ENCODE peak calls at places on chromosomes 1 and 21, in six cellular contexts. One of them, this sample, is unnamed.

GRCh38 chr1:228045405-228045804 is 37.1 kb upstream of the ARF1 start:
- DNase-seq in fibroblast of mammary gland: no peak
- DNase-seq in esophagus muscularis mucosa: no peak
- DNase-seq in body of pancreas: no peak
- DNase-seq in foreskin fibroblast: no peak
- DNase-seq in CD8-positive, alpha-beta T cell: no peak
- DNase-seq in this sample: no peak

GRCh38 chr1:94866178-94866822 is 46.1 kb downstream of the SLC44A3 start:
- DNase-seq in fibroblast of mammary gland: peak
- DNase-seq in esophagus muscularis mucosa: no peak
- DNase-seq in body of pancreas: no peak
- DNase-seq in foreskin fibroblast: no peak
- DNase-seq in CD8-positive, alpha-beta T cell: no peak
- DNase-seq in this sample: peak

GRCh38 chr1:215636258-215636965 is 69.3 kb downstream of the KCTD3 start:
- DNase-seq in fibroblast of mammary gland: peak
- DNase-seq in esophagus muscularis mucosa: no peak
- DNase-seq in body of pancreas: peak
- DNase-seq in foreskin fibroblast: peak
- DNase-seq in CD8-positive, alpha-beta T cell: no peak
- DNase-seq in this sample: no peak

GRCh38 chr1:221335161-221336101 is 406.5 kb downstream of the DUSP10 start:
- DNase-seq in fibroblast of mammary gland: peak
- DNase-seq in esophagus muscularis mucosa: no peak
- DNase-seq in body of pancreas: peak
- DNase-seq in foreskin fibroblast: peak
- DNase-seq in CD8-positive, alpha-beta T cell: no peak
- DNase-seq in this sample: peak

GRCh38 chr1:151991663-151992344 is 1.9 kb downstream of the S100A10 start:
- DNase-seq in fibroblast of mammary gland: no peak
- DNase-seq in esophagus muscularis mucosa: no peak
- DNase-seq in body of pancreas: no peak
- DNase-seq in foreskin fibroblast: no peak
- DNase-seq in CD8-positive, alpha-beta T cell: no peak
- DNase-seq in this sample: no peak

GRCh38 chr1:206080421-206080820 is 27.4 kb downstream of the RHEX start:
- DNase-seq in fibroblast of mammary gland: no peak
- DNase-seq in esophagus muscularis mucosa: no peak
- DNase-seq in body of pancreas: no peak
- DNase-seq in foreskin fibroblast: no peak
- DNase-seq in CD8-positive, alpha-beta T cell: no peak
- DNase-seq in this sample: no peak

GRCh38 chr1:2826736-2827292 is 25.3 kb upstream of the TTC34 start:
- DNase-seq in fibroblast of mammary gland: no peak
- DNase-seq in esophagus muscularis mucosa: no peak
- DNase-seq in body of pancreas: no peak
- DNase-seq in foreskin fibroblast: no peak
- DNase-seq in CD8-positive, alpha-beta T cell: no peak
- DNase-seq in this sample: no peak

GRCh38 chr1:154418062-154418897 is 13.1 kb downstream of the IL6R start:
- DNase-seq in fibroblast of mammary gland: peak
- DNase-seq in esophagus muscularis mucosa: no peak
- DNase-seq in body of pancreas: peak
- DNase-seq in foreskin fibroblast: no peak
- DNase-seq in CD8-positive, alpha-beta T cell: peak
- DNase-seq in this sample: no peak

GRCh38 chr1:16618719-16619118 is 5.4 kb upstream of the NBPF1 start:
- DNase-seq in fibroblast of mammary gland: no peak
- DNase-seq in esophagus muscularis mucosa: no peak
- DNase-seq in body of pancreas: peak
- DNase-seq in foreskin fibroblast: no peak
- DNase-seq in CD8-positive, alpha-beta T cell: peak
- DNase-seq in this sample: no peak

GRCh38 chr1:203491664-203492485 is 2.1 kb upstream of the OPTC start:
- DNase-seq in fibroblast of mammary gland: no peak
- DNase-seq in esophagus muscularis mucosa: no peak
- DNase-seq in body of pancreas: no peak
- DNase-seq in foreskin fibroblast: no peak
- DNase-seq in CD8-positive, alpha-beta T cell: no peak
- DNase-seq in this sample: no peak

GRCh38 chr1:30316056-30316455 is 407.3 kb downstream of the MATN1 start:
- DNase-seq in fibroblast of mammary gland: no peak
- DNase-seq in esophagus muscularis mucosa: peak
- DNase-seq in body of pancreas: no peak
- DNase-seq in foreskin fibroblast: no peak
- DNase-seq in CD8-positive, alpha-beta T cell: no peak
- DNase-seq in this sample: no peak

GRCh38 chr1:204123376-204123775 is 28.5 kb downstream of the ETNK2 start:
- DNase-seq in fibroblast of mammary gland: peak
- DNase-seq in esophagus muscularis mucosa: no peak
- DNase-seq in body of pancreas: no peak
- DNase-seq in foreskin fibroblast: no peak
- DNase-seq in CD8-positive, alpha-beta T cell: no peak
- DNase-seq in this sample: no peak

GRCh38 chr1:43207229-43207853 is 35.2 kb downstream of the CFAP57 start:
- DNase-seq in fibroblast of mammary gland: no peak
- DNase-seq in esophagus muscularis mucosa: no peak
- DNase-seq in body of pancreas: no peak
- DNase-seq in foreskin fibroblast: no peak
- DNase-seq in CD8-positive, alpha-beta T cell: no peak
- DNase-seq in this sample: no peak

GRCh38 chr1:223133301-223133823 is 9.7 kb downstream of the TLR5 start:
- DNase-seq in fibroblast of mammary gland: no peak
- DNase-seq in esophagus muscularis mucosa: no peak
- DNase-seq in body of pancreas: no peak
- DNase-seq in foreskin fibroblast: no peak
- DNase-seq in CD8-positive, alpha-beta T cell: no peak
- DNase-seq in this sample: no peak

GRCh38 chr1:201429771-201430501 is 8.4 kb upstream of the TNNI1 start:
- DNase-seq in fibroblast of mammary gland: no peak
- DNase-seq in esophagus muscularis mucosa: no peak
- DNase-seq in body of pancreas: no peak
- DNase-seq in foreskin fibroblast: no peak
- DNase-seq in CD8-positive, alpha-beta T cell: no peak
- DNase-seq in this sample: no peak

GRCh38 chr1:67834246-67834877 is 1.1 kb upstream of the GNG12 start:
- DNase-seq in fibroblast of mammary gland: no peak
- DNase-seq in esophagus muscularis mucosa: no peak
- DNase-seq in body of pancreas: no peak
- DNase-seq in foreskin fibroblast: no peak
- DNase-seq in CD8-positive, alpha-beta T cell: no peak
- DNase-seq in this sample: no peak

GRCh38 chr1:37602750-37603694 is 7.3 kb upstream of the GNL2 start:
- DNase-seq in fibroblast of mammary gland: peak
- DNase-seq in esophagus muscularis mucosa: no peak
- DNase-seq in body of pancreas: peak
- DNase-seq in foreskin fibroblast: no peak
- DNase-seq in CD8-positive, alpha-beta T cell: peak
- DNase-seq in this sample: no peak

GRCh38 chr1:67166196-67166595 is at the start of gene IL23R:
- DNase-seq in fibroblast of mammary gland: no peak
- DNase-seq in esophagus muscularis mucosa: no peak
- DNase-seq in body of pancreas: no peak
- DNase-seq in foreskin fibroblast: no peak
- DNase-seq in CD8-positive, alpha-beta T cell: no peak
- DNase-seq in this sample: no peak

GRCh38 chr1:59242345-59242744 is 54.5 kb upstream of the FGGY start:
- DNase-seq in fibroblast of mammary gland: no peak
- DNase-seq in esophagus muscularis mucosa: no peak
- DNase-seq in body of pancreas: no peak
- DNase-seq in foreskin fibroblast: no peak
- DNase-seq in CD8-positive, alpha-beta T cell: no peak
- DNase-seq in this sample: no peak

GRCh38 chr21:29335720-29336119 is 37.0 kb downstream of the BACH1 start:
- DNase-seq in fibroblast of mammary gland: peak
- DNase-seq in esophagus muscularis mucosa: no peak
- DNase-seq in body of pancreas: no peak
- DNase-seq in foreskin fibroblast: no peak
- DNase-seq in CD8-positive, alpha-beta T cell: no peak
- DNase-seq in this sample: no peak

GRCh38 chr1:7967651-7968050 is 6.1 kb downstream of the PARK7 start:
- DNase-seq in fibroblast of mammary gland: no peak
- DNase-seq in esophagus muscularis mucosa: no peak
- DNase-seq in body of pancreas: no peak
- DNase-seq in foreskin fibroblast: no peak
- DNase-seq in CD8-positive, alpha-beta T cell: no peak
- DNase-seq in this sample: no peak

GRCh38 chr1:63674238-63674864 is 81.1 kb downstream of the PGM1 start:
- DNase-seq in fibroblast of mammary gland: peak
- DNase-seq in esophagus muscularis mucosa: peak
- DNase-seq in body of pancreas: peak
- DNase-seq in foreskin fibroblast: peak
- DNase-seq in CD8-positive, alpha-beta T cell: no peak
- DNase-seq in this sample: peak

GRCh38 chr1:153577624-153578051 is 12.0 kb upstream of the S100A2 start:
- DNase-seq in fibroblast of mammary gland: no peak
- DNase-seq in esophagus muscularis mucosa: no peak
- DNase-seq in body of pancreas: no peak
- DNase-seq in foreskin fibroblast: no peak
- DNase-seq in CD8-positive, alpha-beta T cell: no peak
- DNase-seq in this sample: no peak

GRCh38 chr1:244712669-244713068 is 59.7 kb downstream of the DESI2 start:
- DNase-seq in fibroblast of mammary gland: no peak
- DNase-seq in esophagus muscularis mucosa: no peak
- DNase-seq in body of pancreas: no peak
- DNase-seq in foreskin fibroblast: no peak
- DNase-seq in CD8-positive, alpha-beta T cell: no peak
- DNase-seq in this sample: no peak

GRCh38 chr1:151720190-151720953 is 950 bp upstream of the RIIAD1 start:
- DNase-seq in fibroblast of mammary gland: no peak
- DNase-seq in esophagus muscularis mucosa: no peak
- DNase-seq in body of pancreas: peak
- DNase-seq in foreskin fibroblast: no peak
- DNase-seq in CD8-positive, alpha-beta T cell: no peak
- DNase-seq in this sample: no peak

GRCh38 chr1:112735752-112736151 is 20.6 kb upstream of the PPM1J start:
- DNase-seq in fibroblast of mammary gland: peak
- DNase-seq in esophagus muscularis mucosa: no peak
- DNase-seq in body of pancreas: no peak
- DNase-seq in foreskin fibroblast: peak
- DNase-seq in CD8-positive, alpha-beta T cell: no peak
- DNase-seq in this sample: peak

GRCh38 chr1:198699167-198700015 is 60.6 kb downstream of the PTPRC start:
- DNase-seq in fibroblast of mammary gland: peak
- DNase-seq in esophagus muscularis mucosa: no peak
- DNase-seq in body of pancreas: peak
- DNase-seq in foreskin fibroblast: peak
- DNase-seq in CD8-positive, alpha-beta T cell: peak
- DNase-seq in this sample: no peak

GRCh38 chr1:72724951-72725863 is 442.9 kb upstream of the NEGR1 start:
- DNase-seq in fibroblast of mammary gland: no peak
- DNase-seq in esophagus muscularis mucosa: no peak
- DNase-seq in body of pancreas: no peak
- DNase-seq in foreskin fibroblast: no peak
- DNase-seq in CD8-positive, alpha-beta T cell: no peak
- DNase-seq in this sample: no peak

GRCh38 chr1:190478193-190479007 is 736 bp upstream of the BRINP3 start:
- DNase-seq in fibroblast of mammary gland: peak
- DNase-seq in esophagus muscularis mucosa: no peak
- DNase-seq in body of pancreas: peak
- DNase-seq in foreskin fibroblast: no peak
- DNase-seq in CD8-positive, alpha-beta T cell: no peak
- DNase-seq in this sample: no peak
- TF ChIP-seq CTCF in fibroblast of mammary gland: no peak
- TF ChIP-seq CTCF in esophagus muscularis mucosa: no peak
- TF ChIP-seq CTCF in body of pancreas: no peak
- TF ChIP-seq CTCF in foreskin fibroblast: no peak
- TF ChIP-seq CTCF in CD8-positive, alpha-beta T cell: no peak
- TF ChIP-seq CTCF in this sample: no peak

DNA sequence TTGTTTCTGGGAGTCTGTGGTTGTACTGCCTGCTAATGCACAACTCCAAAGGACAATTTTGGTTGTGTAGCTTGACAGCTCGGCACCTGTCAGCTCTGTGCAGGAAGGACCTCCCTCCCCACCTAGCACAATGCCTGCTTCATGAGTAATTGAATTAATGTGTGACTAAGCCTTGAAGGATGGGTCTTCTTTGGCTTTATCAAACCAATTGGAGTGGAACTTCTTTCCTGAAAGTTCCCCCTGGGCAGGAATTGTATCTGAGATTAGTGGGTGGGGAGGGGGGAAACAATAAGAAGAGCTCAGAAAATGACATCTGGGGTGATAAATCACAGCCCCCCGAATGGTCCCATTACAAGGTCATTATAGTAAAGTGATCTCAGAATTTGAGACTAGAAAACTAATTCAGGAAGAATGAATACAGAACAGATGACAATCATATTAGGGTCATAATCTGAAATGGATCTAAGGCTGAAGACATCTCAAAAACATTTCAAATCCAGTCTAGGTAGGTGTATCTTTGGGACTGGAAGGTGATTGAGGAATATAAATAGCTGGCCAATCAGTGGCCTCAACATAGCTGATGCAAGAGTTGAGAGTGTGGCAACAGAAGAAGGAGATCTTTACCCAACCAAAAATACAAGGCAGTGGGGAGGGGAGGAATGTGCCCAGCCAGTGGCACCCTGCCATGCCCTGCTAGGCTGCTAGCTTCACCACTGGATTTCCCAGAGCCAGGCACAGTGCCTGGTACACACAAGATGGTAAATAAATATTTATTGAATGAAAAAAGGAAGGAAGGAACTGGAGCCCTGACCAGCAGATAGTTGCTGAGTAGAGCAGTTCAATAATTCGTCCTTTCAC is 10.1 kb upstream of the SESN2 start:
- DNase-seq in fibroblast of mammary gland: no peak
- DNase-seq in esophagus muscularis mucosa: no peak
- DNase-seq in body of pancreas: peak
- DNase-seq in foreskin fibroblast: peak
- DNase-seq in CD8-positive, alpha-beta T cell: peak
- DNase-seq in this sample: no peak
- H3K4me3 ChIP-seq in fibroblast of mammary gland: no peak
- H3K4me3 ChIP-seq in esophagus muscularis mucosa: peak
- H3K4me3 ChIP-seq in body of pancreas: no peak
- H3K4me3 ChIP-seq in foreskin fibroblast: peak
- H3K4me3 ChIP-seq in CD8-positive, alpha-beta T cell: no peak
- H3K4me3 ChIP-seq in this sample: no peak

GRCh38 chr1:53821380-53821779 is 16.7 kb downstream of the NDC1 start:
- DNase-seq in fibroblast of mammary gland: no peak
- DNase-seq in esophagus muscularis mucosa: no peak
- DNase-seq in body of pancreas: no peak
- DNase-seq in foreskin fibroblast: no peak
- DNase-seq in CD8-positive, alpha-beta T cell: no peak
- DNase-seq in this sample: no peak
- TF ChIP-seq CTCF in fibroblast of mammary gland: no peak
- TF ChIP-seq CTCF in esophagus muscularis mucosa: no peak
- TF ChIP-seq CTCF in body of pancreas: no peak
- TF ChIP-seq CTCF in foreskin fibroblast: no peak
- TF ChIP-seq CTCF in CD8-positive, alpha-beta T cell: no peak
- TF ChIP-seq CTCF in this sample: no peak

GRCh38 chr1:184310157-184310819 is 76.5 kb upstream of the C1orf21 start:
- DNase-seq in fibroblast of mammary gland: no peak
- DNase-seq in esophagus muscularis mucosa: no peak
- DNase-seq in body of pancreas: peak
- DNase-seq in foreskin fibroblast: no peak
- DNase-seq in CD8-positive, alpha-beta T cell: no peak
- DNase-seq in this sample: no peak
- H3K4me3 ChIP-seq in fibroblast of mammary gland: no peak
- H3K4me3 ChIP-seq in esophagus muscularis mucosa: no peak
- H3K4me3 ChIP-seq in body of pancreas: no peak
- H3K4me3 ChIP-seq in foreskin fibroblast: no peak
- H3K4me3 ChIP-seq in CD8-positive, alpha-beta T cell: no peak
- H3K4me3 ChIP-seq in this sample: no peak

GRCh38 chr1:20981903-20982695 is 194.6 kb downstream of the EIF4G3 start:
- DNase-seq in fibroblast of mammary gland: peak
- DNase-seq in esophagus muscularis mucosa: no peak
- DNase-seq in body of pancreas: peak
- DNase-seq in foreskin fibroblast: peak
- DNase-seq in CD8-positive, alpha-beta T cell: no peak
- DNase-seq in this sample: peak
- TF ChIP-seq CTCF in fibroblast of mammary gland: peak
- TF ChIP-seq CTCF in esophagus muscularis mucosa: peak
- TF ChIP-seq CTCF in body of pancreas: peak
- TF ChIP-seq CTCF in foreskin fibroblast: peak
- TF ChIP-seq CTCF in CD8-positive, alpha-beta T cell: no peak
- TF ChIP-seq CTCF in this sample: no peak

This sample was measured in HFF-Myc.